ENCODE peak calls at places on chromosome 16, in seven cellular contexts. E is thyroid gland, R is thoracic aorta, Y is GM23338, C is heart left ventricle, L is OCI-LY7, B is A549. G is an unnamed sample. For H3K4me1, the result is how much of the 10 kb centered on the place peaks cover.

GRCh38 chr16:56365552-56365951 is 59.8 kb downstream of the AMFR start:
- DNase-seq in B (no peak), C (no peak), E (no peak), R (no peak), Y (no peak), L (no peak), G (no peak)

GRCh38 chr16:85659805-85660511 is 28.8 kb downstream of the GINS2 start:
- DNase-seq in E (peak), B (peak), C (peak), R (no peak), L (peak), Y (peak), G (peak)

GRCh38 chr16:57699899-57700298 is 5.3 kb downstream of the DRC7 start:
- DNase-seq in Y (no peak), C (no peak), B (no peak), R (no peak), E (no peak), L (no peak), G (no peak)

GRCh38 chr16:84967828-84968227 is 43.5 kb downstream of the ZDHHC7 start:
- DNase-seq in B (no peak), L (no peak), E (no peak), Y (no peak), R (no peak), C (no peak), G (no peak)

GRCh38 chr16:50593410-50594139 is 45.4 kb downstream of the NKD1 start:
- DNase-seq in E (no peak), R (no peak), L (no peak), C (no peak), B (no peak), Y (peak), G (no peak)

GRCh38 chr16:56824335-56824734 is 40.7 kb upstream of the SLC12A3 start:
- DNase-seq in L (peak), E (peak), R (no peak), Y (peak), B (peak), C (no peak), G (peak)

GRCh38 chr16:55901756-55902155 is 26.6 kb upstream of the CES5A start:
- DNase-seq in Y (no peak), C (no peak), R (no peak), L (no peak), B (no peak), E (no peak), G (no peak)

GRCh38 chr16:53121666-53122065 is 66.9 kb downstream of the CHD9 start:
- DNase-seq in R (no peak), E (no peak), L (no peak), B (no peak), C (no peak), Y (no peak), G (no peak)

GRCh38 chr16:8370374-8371015 is 219.8 kb downstream of the TMEM114 start:
- DNase-seq in C (no peak), Y (peak), L (no peak), B (no peak), R (no peak), E (no peak), G (no peak)

GRCh38 chr16:59543641-59544040 is 809.5 kb upstream of the GOT2 start:
- DNase-seq in L (no peak), B (no peak), E (no peak), C (no peak), R (no peak), Y (no peak), G (no peak)

GRCh38 chr16:48608871-48609452 is 1.0 kb downstream of the N4BP1 start:
- DNase-seq in C (no peak), Y (no peak), E (no peak), L (no peak), B (no peak), R (no peak), G (no peak)

GRCh38 chr16:67162439-67163163 is 1.9 kb upstream of the HSF4 start:
- DNase-seq in E (no peak), L (no peak), Y (no peak), B (no peak), C (no peak), R (no peak), G (no peak)

GRCh38 chr16:53433930-53434435 is 288 bp upstream of the RBL2 start:
- DNase-seq in C (peak), R (no peak), L (peak), B (peak), Y (no peak), E (no peak), G (no peak)

DNA sequence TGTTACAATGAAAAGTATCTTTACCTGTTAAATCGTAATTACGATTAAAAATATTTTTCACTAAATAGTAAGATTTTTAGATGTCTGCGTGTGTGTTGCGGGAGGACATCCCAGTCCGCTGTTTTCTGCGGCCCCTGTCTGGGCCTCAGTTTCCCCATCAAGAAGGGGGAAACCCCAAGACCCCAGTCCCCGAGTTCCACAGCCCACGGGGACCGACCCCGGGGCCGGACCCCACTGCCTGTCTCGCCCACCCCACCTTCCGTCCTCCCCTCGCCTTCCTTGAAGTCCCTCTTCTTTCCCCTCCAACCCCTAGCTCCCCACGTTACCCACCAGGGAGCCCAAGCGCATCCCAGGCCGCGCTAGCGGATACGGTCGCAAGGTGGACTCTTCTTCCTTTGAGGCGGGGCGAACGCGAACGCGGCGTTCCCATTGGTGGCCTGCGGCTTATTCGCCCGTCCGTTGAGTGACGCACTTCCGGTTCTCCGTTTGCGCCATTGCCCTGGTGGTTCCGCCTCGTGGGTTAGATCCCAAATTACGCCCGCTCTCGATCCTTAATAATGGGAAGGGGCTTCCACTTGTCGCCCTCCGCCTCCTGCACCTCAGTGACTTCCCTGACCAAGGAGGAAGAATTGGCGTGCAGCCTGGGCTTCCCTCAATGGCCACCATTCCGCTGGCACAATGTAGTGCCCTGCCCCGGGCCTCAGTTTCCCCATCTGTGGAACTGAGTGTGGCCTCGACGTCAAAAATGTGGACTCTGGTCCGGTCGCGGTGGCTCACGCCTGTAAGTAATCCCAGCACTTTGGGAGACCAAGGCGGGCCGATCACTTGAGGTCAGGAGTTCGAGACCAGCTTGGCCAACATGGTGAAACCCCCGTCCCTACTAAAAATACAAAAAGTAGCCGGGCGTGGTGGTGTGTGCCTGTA is at the start of gene NSMCE1:
- DNase-seq in R (peak), Y (peak), L (peak), B (peak), E (peak), C (peak), G (peak)
- H3K4me1 ChIP-seq in R (under half), Y (under half), L (half or more), B (under half), E (under half), C (under half), G (under half)

DNA sequence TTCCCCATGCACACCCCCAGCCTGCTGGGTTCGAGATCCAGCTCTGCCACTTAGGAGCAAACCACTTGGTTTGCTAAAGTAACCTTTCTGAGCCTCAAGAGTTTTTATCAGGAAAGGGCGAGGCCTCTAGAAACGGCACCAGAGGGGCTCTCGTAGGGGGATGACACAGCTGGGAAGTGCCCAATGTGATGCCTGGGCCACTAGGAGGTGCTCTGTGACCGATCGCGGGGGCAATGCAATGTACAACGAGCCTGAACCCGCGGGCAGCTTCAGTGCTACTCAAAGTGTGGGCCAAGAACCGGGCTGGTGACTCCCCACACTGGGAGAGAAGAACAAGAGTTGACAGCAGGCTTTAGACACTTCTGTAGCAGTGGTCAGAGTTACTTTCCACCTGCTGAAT is 9.4 kb downstream of the C16orf89 start:
- DNase-seq in E (no peak), C (no peak), L (peak), Y (peak), R (no peak), B (no peak), G (peak)
- TF ChIP-seq CTCF in E (no peak), C (peak), L (peak), Y (peak), R (no peak), B (peak), G (peak)

GRCh38 chr16:1979271-1980025 is 1.8 kb downstream of the NOXO1 start:
- DNase-seq in Y (peak), C (no peak), E (peak), B (no peak), L (no peak), R (no peak), G (peak)

GRCh38 chr16:1978476-1979120 is 2.7 kb downstream of the NOXO1 start:
- DNase-seq in C (no peak), L (no peak), Y (peak), E (no peak), B (no peak), R (no peak), G (no peak)

GRCh38 chr16:1980770-1981087 is 540 bp downstream of the NOXO1 start:
- DNase-seq in L (no peak), B (no peak), Y (no peak), E (no peak), C (no peak), R (no peak), G (no peak)

GRCh38 chr16:1981398-1981836 is at the start of gene NOXO1:
- DNase-seq in E (no peak), Y (no peak), L (no peak), R (no peak), C (no peak), B (no peak), G (no peak)

GRCh38 chr16:1980026-1980769 is 1.1 kb downstream of the NOXO1 start:
- DNase-seq in L (no peak), Y (peak), B (no peak), R (no peak), E (no peak), C (no peak), G (no peak)
- H3K4me3 ChIP-seq in L (no peak), Y (peak), B (no peak), R (no peak), E (no peak), C (no peak), G (peak)

DNA sequence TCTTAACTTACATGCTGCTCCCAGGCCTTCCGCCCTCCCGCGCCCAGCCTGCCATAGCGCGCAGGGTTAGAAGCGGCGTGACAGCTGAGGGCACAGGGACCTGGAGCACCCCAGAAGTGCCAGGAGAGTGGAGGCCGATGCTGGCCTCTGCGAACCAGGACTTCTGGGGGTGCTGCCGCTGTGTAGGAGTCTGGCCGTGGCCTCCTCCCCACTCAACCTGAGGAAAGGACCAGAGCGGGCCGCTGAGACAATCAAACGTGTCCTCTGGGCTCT is 1.9 kb upstream of the TMEM204 start:
- DNase-seq in C (no peak), B (no peak), L (no peak), Y (no peak), E (no peak), R (no peak), G (no peak)
- H3K4me1 ChIP-seq in C (half or more), B (under half), L (under half), Y (under half), E (under half), R (under half), G (under half)

GRCh38 chr16:63061319-63061718 is 1025.1 kb upstream of the CDH8 start:
- DNase-seq in R (no peak), C (no peak), B (no peak), Y (peak), L (no peak), E (no peak), G (no peak)
- TF ChIP-seq CTCF in R (no peak), C (no peak), B (no peak), Y (peak), L (no peak), E (no peak), G (no peak)

GRCh38 chr16:21300309-21301167 is 22.4 kb upstream of the CRYM start:
- DNase-seq in C (peak), Y (peak), B (peak), E (peak), R (peak), L (peak), G (peak)

GRCh38 chr16:21301168-21301894 is 23.2 kb upstream of the CRYM start:
- DNase-seq in B (peak), L (peak), R (peak), C (peak), Y (peak), E (peak), G (peak)

GRCh38 chr16:21301895-21302291 is 23.8 kb upstream of the CRYM start:
- DNase-seq in E (no peak), L (no peak), Y (no peak), B (no peak), R (no peak), C (no peak), G (no peak)

GRCh38 chr16:21302454-21302853 is 24.4 kb upstream of the CRYM start:
- DNase-seq in E (no peak), L (peak), R (no peak), B (no peak), Y (peak), C (no peak), G (no peak)

DNA sequence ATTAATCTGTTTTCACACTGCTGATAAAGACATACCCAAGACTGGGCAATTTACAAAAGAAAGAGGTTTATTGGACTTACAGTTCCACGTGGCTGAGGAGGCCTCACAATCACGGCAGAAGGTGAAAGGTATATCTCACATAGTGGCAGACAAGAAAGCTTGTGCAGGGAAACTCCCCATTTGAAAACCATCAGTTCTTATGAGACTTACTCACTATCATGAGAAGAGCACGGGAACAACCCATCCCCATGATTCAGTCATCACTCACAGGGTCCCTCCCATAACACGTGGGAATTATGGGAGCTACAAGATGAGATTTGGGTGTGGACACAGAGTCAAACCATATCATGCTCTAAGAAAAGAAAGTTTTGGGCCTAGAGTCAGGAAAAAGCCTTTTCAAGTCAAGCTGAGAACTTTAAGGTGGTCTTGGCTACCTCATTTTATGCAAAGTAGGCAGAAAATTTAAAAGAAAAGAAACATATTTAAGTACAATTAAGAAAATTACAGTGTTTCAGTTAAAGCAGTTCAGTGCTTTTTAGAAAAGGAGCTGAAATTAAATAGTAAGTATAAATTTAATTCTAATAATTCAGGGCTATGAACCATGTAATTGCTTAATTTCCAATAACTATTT is 24.9 kb upstream of the CRYM start:
- DNase-seq in Y (no peak), C (no peak), B (peak), E (no peak), R (no peak), L (peak), G (no peak)
- H3K4me3 ChIP-seq in Y (peak), C (no peak), B (peak), E (no peak), R (no peak), L (peak), G (no peak)

GRCh38 chr16:24984903-24985675 is 30.1 kb downstream of the ARHGAP17 start:
- DNase-seq in E (no peak), R (no peak), Y (peak), L (no peak), B (no peak), C (no peak), G (no peak)
- H3K4me1 ChIP-seq in E (half or more), R (under half), Y (under half), L (under half), B (half or more), C (half or more), G (half or more)

GRCh38 chr16:88881675-88882357 is 15.4 kb upstream of the PABPN1L start:
- DNase-seq in R (no peak), C (no peak), L (no peak), E (no peak), B (no peak), Y (no peak), G (no peak)
- TF ChIP-seq CTCF in R (no peak), C (no peak), L (no peak), E (no peak), B (no peak), Y (no peak), G (no peak)

G was measured in upper lobe of right lung.